ENCODE peak calls at places on chromosomes 4 and X, in four cellular contexts. U, V, I and S are unnamed samples.

GRCh38 chrX:104310084-104310483 is 55.4 kb upstream of the ESX1 start:
- DNase-seq in V (no peak), U (no peak), I (peak), S (no peak)

GRCh38 chr4:82638479-82638878 is 76.7 kb upstream of the TMEM150C start:
- DNase-seq in V (no peak), I (no peak), U (no peak), S (no peak)

GRCh38 chr4:67776746-67777145 is 22.6 kb upstream of the GNRHR start:
- DNase-seq in U (no peak), V (no peak), I (no peak), S (no peak)

GRCh38 chrX:45485682-45486081 is 285.0 kb upstream of the DIPK2B start:
- DNase-seq in I (peak), V (no peak), U (no peak), S (no peak)

GRCh38 chrX:154544885-154545284 is 1.8 kb downstream of the G6PD start:
- DNase-seq in U (no peak), V (no peak), I (no peak), S (no peak)

GRCh38 chrX:101602077-101602476 is 15.7 kb downstream of the ARMCX6 start:
- DNase-seq in I (peak), V (no peak), U (no peak), S (no peak)

GRCh38 chrX:20663287-20663686 is 396.6 kb upstream of the RPS6KA3 start:
- DNase-seq in I (no peak), U (no peak), V (no peak), S (no peak)

GRCh38 chr4:123587983-123588494 is 191.4 kb downstream of the SPRY1 start:
- DNase-seq in U (no peak), I (peak), V (no peak), S (no peak)

GRCh38 chr4:87017580-87018061 is 82.8 kb downstream of the AFF1 start:
- DNase-seq in U (no peak), I (peak), V (no peak), S (no peak)

GRCh38 chrX:24890677-24891076 is 125.1 kb downstream of the ARX start:
- DNase-seq in U (no peak), I (no peak), V (no peak), S (no peak)

GRCh38 chr4:55545133-55545532 is 1.6 kb downstream of the CLOCK start:
- DNase-seq in V (no peak), U (no peak), I (peak), S (peak)

GRCh38 chr4:93373893-93374860 is 454.4 kb upstream of the ATOH1 start:
- DNase-seq in U (no peak), V (no peak), I (no peak), S (no peak)

GRCh38 chrX:85573801-85574200 is 194.3 kb upstream of the POF1B start:
- DNase-seq in I (no peak), U (no peak), V (no peak), S (no peak)

GRCh38 chrX:137823257-137823656 is 257.3 kb downstream of the ZIC3 start:
- DNase-seq in I (no peak), U (no peak), V (no peak), S (no peak)

GRCh38 chr4:86032476-86033022 is 327.3 kb downstream of the MAPK10 start:
- DNase-seq in I (peak), U (no peak), V (no peak), S (no peak)

GRCh38 chrX:25003066-25003849 is 12.5 kb downstream of the ARX start:
- DNase-seq in V (peak), I (no peak), U (no peak), S (no peak)

GRCh38 chrX:104854188-104854587 is 288.2 kb downstream of the IL1RAPL2 start:
- DNase-seq in V (no peak), I (no peak), U (no peak), S (no peak)

GRCh38 chr4:3462790-3463415 is at the start of gene DOK7:
- DNase-seq in V (no peak), U (no peak), I (no peak), S (no peak)

GRCh38 chr4:124711469-124712416 is 789 bp downstream of the ANKRD50 start:
- DNase-seq in V (no peak), I (peak), U (no peak), S (peak)

GRCh38 chr4:64882311-64883086 is 473.2 kb upstream of the TECRL start:
- DNase-seq in U (no peak), I (no peak), V (no peak), S (no peak)